ENCODE peak calls at places on chromosomes 3 and 15, in four cellular contexts. M is stomach, X is ovary, V is mesendoderm. Q is an unnamed sample.

GRCh38 chr3:193826126-193826795 is 233.3 kb downstream of the OPA1 start:
- DNase-seq in M (peak), X (peak), V (peak), Q (no peak)

GRCh38 chr3:56633602-56634371 is 49.3 kb downstream of the TASOR start:
- DNase-seq in M (no peak), X (no peak), V (no peak), Q (no peak)

GRCh38 chr3:107523361-107524213 is 825 bp downstream of the BBX start:
- DNase-seq in M (peak), X (peak), V (peak), Q (peak)

GRCh38 chr3:104596551-104596950 is 770.2 kb upstream of the ALCAM start:
- DNase-seq in M (no peak), X (no peak), V (peak), Q (peak)

GRCh38 chr15:88909956-88910831 is 3.0 kb downstream of the MFGE8 start:
- DNase-seq in M (no peak), X (no peak), V (no peak), Q (no peak)

GRCh38 chr3:31980530-31981205 is 394 bp downstream of the OSBPL10 start:
- DNase-seq in M (peak), X (peak), V (peak), Q (peak)

GRCh38 chr3:72973031-72973723 is 23.4 kb upstream of the PPP4R2 start:
- DNase-seq in M (peak), X (no peak), V (peak), Q (no peak)

GRCh38 chr3:71536376-71536965 is 47.1 kb downstream of the FOXP1 start:
- DNase-seq in M (no peak), X (no peak), V (no peak), Q (no peak)

GRCh38 chr3:185537369-185537970 is 14.9 kb downstream of the LIPH start:
- DNase-seq in M (peak), X (no peak), V (peak), Q (peak)

GRCh38 chr3:64575211-64575844 is 112.5 kb downstream of the ADAMTS9 start:
- DNase-seq in M (no peak), X (no peak), V (peak), Q (no peak)

GRCh38 chr3:127375151-127375937 is 87.5 kb upstream of the PRR20G start:
- DNase-seq in M (no peak), X (no peak), V (no peak), Q (no peak)

GRCh38 chr3:55416381-55416821 is 70.7 kb downstream of the WNT5A start:
- DNase-seq in M (no peak), X (no peak), V (no peak), Q (no peak)

GRCh38 chr3:42708611-42709151 is 6.1 kb upstream of the HHATL start:
- DNase-seq in M (no peak), X (no peak), V (no peak), Q (no peak)

GRCh38 chr15:49946681-49947080 is 172.4 kb downstream of the ATP8B4 start:
- DNase-seq in M (no peak), X (no peak), V (no peak), Q (peak)

GRCh38 chr3:57078366-57079220 is 18.1 kb downstream of the SPATA12 start:
- DNase-seq in M (peak), X (peak), V (peak), Q (peak)

GRCh38 chr3:132543016-132543739 is 53.9 kb upstream of the ACKR4 start:
- DNase-seq in M (no peak), X (no peak), V (no peak), Q (no peak)

GRCh38 chr3:60633644-60634043 is 617.6 kb downstream of the FHIT start:
- DNase-seq in M (no peak), X (no peak), V (no peak), Q (no peak)

GRCh38 chr3:159616234-159616825 is 372.3 kb upstream of the IL12A start:
- DNase-seq in M (peak), X (no peak), V (peak), Q (peak)

GRCh38 chr3:150454085-150454484 is 46.0 kb downstream of the TSC22D2 start:
- DNase-seq in M (no peak), X (no peak), V (no peak), Q (no peak)

GRCh38 chr3:4438296-4438695 is 28.8 kb downstream of the SUMF1 start:
- DNase-seq in M (no peak), X (no peak), V (peak), Q (no peak)

GRCh38 chr3:9833078-9833477 is 10.7 kb downstream of the RPUSD3 start:
- DNase-seq in M (no peak), X (no peak), V (no peak), Q (no peak)

GRCh38 chr3:144221771-144222170 is 250.1 kb downstream of the DIPK2A start:
- DNase-seq in M (no peak), X (no peak), V (peak), Q (no peak)

GRCh38 chr3:126923423-126923822 is 59.5 kb upstream of the PLXNA1 start:
- DNase-seq in M (no peak), X (no peak), V (no peak), Q (no peak)

GRCh38 chr3:133938770-133939495 is 43.3 kb upstream of the RAB6B start:
- DNase-seq in M (peak), X (no peak), V (no peak), Q (no peak)

GRCh38 chr15:28982886-28983285 is 97.1 kb downstream of the APBA2 start:
- DNase-seq in M (no peak), X (no peak), V (no peak), Q (no peak)

Q was measured in prostate gland.